ENCODE peak calls at places on chromosomes 12 and 14, in eight cellular contexts. N is H1, W is suprapubic skin, Y is prostate gland, Q is testis, G is esophagus squamous epithelium, K is stomach, V is IMR-90. J is an unnamed sample.

GRCh38 chr14:34040765-34041164 is 89.9 kb upstream of the EGLN3 start:
- DNase-seq in N (no peak), G (no peak), Q (no peak), Y (no peak), V (no peak), K (no peak), W (no peak), J (no peak)

GRCh38 chr12:20629414-20630156 is 65.5 kb upstream of the SLCO1C1 start:
- DNase-seq in G (no peak), K (no peak), V (peak), Y (peak), W (no peak), N (no peak), Q (no peak), J (no peak)

GRCh38 chr12:104370989-104371870 is 67.7 kb downstream of the EID3 start:
- DNase-seq in Y (peak), N (no peak), Q (no peak), W (no peak), G (no peak), V (peak), K (no peak), J (peak)

GRCh38 chr12:45050331-45050750 is 558 bp downstream of the DBX2 start:
- DNase-seq in W (no peak), Y (no peak), Q (peak), G (no peak), N (peak), K (no peak), V (no peak), J (no peak)

GRCh38 chr12:58041441-58041840 is 100.1 kb downstream of the ATP23 start:
- DNase-seq in Q (no peak), W (no peak), N (no peak), V (no peak), K (no peak), G (no peak), Y (no peak), J (no peak)

GRCh38 chr12:83106873-83107272 is 420.2 kb downstream of the TMTC2 start:
- DNase-seq in W (no peak), K (no peak), G (no peak), Y (no peak), N (no peak), Q (no peak), V (no peak), J (no peak)

GRCh38 chr14:98959410-98959809 is 312.6 kb downstream of the BCL11B start:
- DNase-seq in Q (no peak), K (no peak), W (no peak), Y (no peak), G (no peak), V (no peak), N (peak), J (peak)

GRCh38 chr14:81211844-81212243 is 8.9 kb downstream of the GTF2A1 start:
- DNase-seq in W (no peak), N (no peak), V (peak), G (no peak), Y (no peak), Q (no peak), K (no peak), J (no peak)

GRCh38 chr14:58059121-58059520 is 92.9 kb downstream of the ARMH4 start:
- DNase-seq in Y (no peak), Q (no peak), G (no peak), K (no peak), W (no peak), V (no peak), N (no peak), J (no peak)

GRCh38 chr12:50764861-50765324 is 992 bp downstream of the ATF1 start:
- DNase-seq in Y (no peak), N (no peak), K (no peak), W (peak), V (peak), Q (peak), G (no peak), J (peak)

GRCh38 chr14:59377485-59377884 is 87.7 kb downstream of the GPR135 start:
- DNase-seq in Q (peak), W (no peak), K (no peak), N (no peak), G (no peak), Y (no peak), V (no peak), J (no peak)

GRCh38 chr12:22625671-22626251 is 790 bp downstream of the ETNK1 start:
- DNase-seq in W (no peak), V (peak), Y (peak), Q (peak), K (peak), N (peak), G (no peak), J (peak)

GRCh38 chr12:50185975-50186663 is 18.9 kb upstream of the CERS5 start:
- DNase-seq in N (no peak), K (no peak), W (no peak), G (no peak), Q (no peak), V (peak), Y (peak), J (no peak)

GRCh38 chr14:93629636-93630035 is 158.6 kb downstream of the PRIMA1 start:
- DNase-seq in Y (no peak), K (no peak), V (no peak), N (no peak), Q (no peak), G (no peak), W (no peak), J (no peak)

GRCh38 chr14:73457935-73458218 is 469 bp downstream of the NUMB start:
- DNase-seq in N (no peak), V (no peak), G (no peak), Y (peak), Q (peak), K (peak), W (peak), J (peak)

GRCh38 chr12:53695148-53696138 is 19.6 kb upstream of the ATP5MC2 start:
- DNase-seq in Q (no peak), V (peak), Y (no peak), W (no peak), G (no peak), K (peak), N (peak), J (no peak)
- H3K4me3 ChIP-seq in Q (peak), V (no peak), Y (no peak), W (peak), G (peak), K (peak), N (peak), J (no peak)

GRCh38 chr12:62247242-62247641 is 13.0 kb upstream of the USP15 start:
- DNase-seq in N (no peak), G (no peak), V (no peak), K (no peak), Q (no peak), Y (no peak), W (no peak), J (no peak)
- TF ChIP-seq CTCF in N (no peak), G (no peak), V (no peak), K (no peak), Q (no peak), Y (no peak), W (no peak), J (no peak)

GRCh38 chr12:113159937-113160336 is 10.4 kb downstream of the CFAP73 start:
- DNase-seq in V (no peak), W (no peak), Y (no peak), N (no peak), G (no peak), Q (no peak), K (no peak), J (no peak)

GRCh38 chr12:113155060-113155459 is 5.5 kb downstream of the CFAP73 start:
- DNase-seq in Q (no peak), Y (no peak), G (no peak), W (no peak), N (no peak), V (no peak), K (no peak), J (no peak)

GRCh38 chr12:113155641-113156040 is 6.1 kb downstream of the CFAP73 start:
- DNase-seq in Y (no peak), V (no peak), N (no peak), K (no peak), G (no peak), Q (no peak), W (no peak), J (no peak)

GRCh38 chr12:113158439-113159203 is 9.1 kb downstream of the CFAP73 start:
- DNase-seq in W (no peak), Y (no peak), V (no peak), Q (no peak), K (no peak), N (no peak), G (no peak), J (no peak)

GRCh38 chr12:113157218-113157859 is 7.8 kb downstream of the CFAP73 start:
- DNase-seq in Y (no peak), Q (no peak), G (no peak), W (no peak), N (no peak), K (no peak), V (no peak), J (no peak)
- TF ChIP-seq POLR2A in Y (no peak), Q (no peak), G (no peak), W (no peak), N (no peak), K (no peak), V (no peak), J (no peak)

GRCh38 chr14:63908667-63909264 is 56.0 kb downstream of the SYNE2 start:
- DNase-seq in G (no peak), K (no peak), Y (no peak), N (no peak), W (no peak), V (no peak), Q (no peak), J (no peak)
- H3K4me3 ChIP-seq in G (peak), K (peak), Y (no peak), N (no peak), W (peak), V (peak), Q (no peak), J (no peak)

GRCh38 chr12:18415227-18415626 is 153.9 kb downstream of the PIK3C2G start:
- DNase-seq in N (no peak), V (no peak), G (no peak), Y (no peak), K (no peak), Q (no peak), W (no peak), J (no peak)
- TF ChIP-seq CTCF in N (peak), V (no peak), G (no peak), Y (no peak), K (no peak), Q (no peak), W (no peak), J (no peak)

DNA sequence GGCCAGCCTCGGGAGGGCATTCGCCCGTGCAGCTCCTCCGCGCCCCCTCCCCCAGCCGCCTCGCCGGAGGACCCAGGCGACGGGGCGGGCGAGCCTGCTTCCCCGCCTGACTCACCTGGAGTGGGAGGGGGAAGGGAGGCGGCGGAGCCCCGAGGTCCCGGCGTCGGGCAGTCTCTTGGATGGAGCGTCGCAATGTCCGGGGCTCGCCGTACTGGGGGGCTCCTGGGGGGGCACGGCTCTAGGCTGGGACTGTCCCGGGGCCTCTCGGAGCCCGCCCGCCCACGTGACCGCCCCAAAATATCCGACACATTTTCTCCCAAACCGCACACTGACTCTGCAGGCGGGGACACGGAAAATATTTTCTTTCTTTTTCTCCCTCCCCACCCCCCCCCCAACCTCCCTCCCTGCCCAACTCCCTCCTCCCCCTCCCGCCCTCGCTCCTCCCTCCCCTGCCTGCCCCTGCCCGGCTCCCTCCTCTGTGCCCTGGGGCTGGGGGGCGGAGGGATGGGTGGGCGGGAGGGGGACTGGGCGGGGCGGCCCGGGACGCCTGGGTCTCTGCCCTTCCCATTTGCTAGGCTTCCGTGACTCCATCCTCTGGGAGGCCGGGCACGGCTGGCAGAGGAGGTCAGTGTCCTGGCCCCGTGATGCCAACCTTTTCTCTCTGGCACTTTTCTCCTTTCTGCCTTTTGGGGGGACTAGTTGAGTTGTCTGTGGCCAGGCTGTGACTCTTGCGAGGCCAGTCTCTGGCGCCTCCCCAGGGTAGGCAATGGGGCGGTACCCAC is at the start of gene RARG:
- DNase-seq in Q (no peak), K (peak), G (no peak), Y (peak), N (peak), V (no peak), W (peak), J (peak)
- TF ChIP-seq POLR2A in Q (no peak), K (no peak), G (peak), Y (peak), N (no peak), V (no peak), W (no peak), J (no peak)